ENCODE peak calls at places on chromosomes 3 and 15, in five cellular contexts. Q, N, D, A and S are unnamed samples.

GRCh38 chr15:66789029-66790025 is 87.3 kb downstream of the SMAD6 start:
- DNase-seq in Q (no peak), N (no peak), D (peak), A (no peak), S (no peak)

GRCh38 chr3:191085091-191085490 is 114.0 kb upstream of the OSTN start:
- DNase-seq in Q (no peak), N (no peak), D (no peak), A (no peak), S (no peak)

GRCh38 chr3:122092460-122093165 is 37.5 kb downstream of the CD86 start:
- DNase-seq in Q (no peak), N (peak), D (peak), A (no peak), S (no peak)

GRCh38 chr3:17852217-17852616 is 109.8 kb upstream of the TBC1D5 start:
- DNase-seq in Q (no peak), N (no peak), D (no peak), A (no peak), S (no peak)

GRCh38 chr3:143507735-143508580 is 340.3 kb downstream of the SLC9A9 start:
- DNase-seq in Q (no peak), N (no peak), D (no peak), A (no peak), S (no peak)

GRCh38 chr15:85493258-85493657 is 112.9 kb downstream of the AKAP13 start:
- DNase-seq in Q (no peak), N (no peak), D (no peak), A (no peak), S (no peak)

GRCh38 chr3:66673305-66673704 is 172.5 kb upstream of the LRIG1 start:
- DNase-seq in Q (no peak), N (no peak), D (no peak), A (no peak), S (no peak)

GRCh38 chr3:126050050-126050392 is 33.9 kb downstream of the SLC41A3 start:
- DNase-seq in Q (no peak), N (no peak), D (no peak), A (no peak), S (no peak)

GRCh38 chr3:156161172-156161571 is 40.8 kb downstream of the KCNAB1 start:
- DNase-seq in Q (no peak), N (no peak), D (no peak), A (no peak), S (no peak)

GRCh38 chr15:82159922-82160321 is 102.6 kb downstream of the EFL1 start:
- DNase-seq in Q (no peak), N (no peak), D (peak), A (no peak), S (peak)

GRCh38 chr3:105707009-105707408 is 161.8 kb downstream of the CBLB start:
- DNase-seq in Q (no peak), N (no peak), D (no peak), A (no peak), S (no peak)

GRCh38 chr3:180548050-180548449 is 53.9 kb upstream of the TTC14 start:
- DNase-seq in Q (no peak), N (no peak), D (no peak), A (no peak), S (no peak)

GRCh38 chr15:39594764-39595620 is 14.1 kb downstream of the THBS1 start:
- DNase-seq in Q (no peak), N (no peak), D (no peak), A (no peak), S (no peak)

GRCh38 chr3:12752803-12753202 is 6.3 kb downstream of the TMEM40 start:
- DNase-seq in Q (no peak), N (no peak), D (no peak), A (no peak), S (no peak)

GRCh38 chr3:109071349-109072142 is 46.4 kb downstream of the MORC1 start:
- DNase-seq in Q (no peak), N (no peak), D (no peak), A (no peak), S (peak)

GRCh38 chr3:53545365-53546031 is 51.1 kb downstream of the CACNA1D start:
- DNase-seq in Q (no peak), N (no peak), D (no peak), A (no peak), S (no peak)

GRCh38 chr3:31724681-31725080 is 192.0 kb downstream of the STT3B start:
- DNase-seq in Q (no peak), N (no peak), D (no peak), A (no peak), S (no peak)

GRCh38 chr15:29182590-29182989 is 87.0 kb downstream of the NSMCE3 start:
- DNase-seq in Q (no peak), N (no peak), D (no peak), A (no peak), S (no peak)

GRCh38 chr3:45700570-45701073 is 11.4 kb downstream of the SACM1L start:
- DNase-seq in Q (no peak), N (no peak), D (no peak), A (no peak), S (no peak)

GRCh38 chr3:45704544-45704943 is 15.3 kb downstream of the SACM1L start:
- DNase-seq in Q (no peak), N (no peak), D (no peak), A (no peak), S (no peak)

GRCh38 chr3:45706133-45706808 is 17.1 kb downstream of the SACM1L start:
- DNase-seq in Q (no peak), N (no peak), D (no peak), A (no peak), S (no peak)

GRCh38 chr3:45701167-45701867 is 12.1 kb downstream of the SACM1L start:
- DNase-seq in Q (no peak), N (no peak), D (no peak), A (no peak), S (no peak)
- H3K4me3 ChIP-seq in Q (no peak), N (no peak), D (no peak), A (no peak), S (no peak)

GRCh38 chr15:31350771-31351170 is 24.1 kb downstream of the KLF13 start:
- DNase-seq in Q (no peak), N (no peak), D (no peak), A (no peak), S (no peak)

GRCh38 chr15:31352911-31353811 is 26.5 kb downstream of the KLF13 start:
- DNase-seq in Q (peak), N (peak), D (peak), A (peak), S (no peak)

GRCh38 chr15:31352283-31352880 is 25.7 kb downstream of the KLF13 start:
- DNase-seq in Q (no peak), N (peak), D (peak), A (no peak), S (no peak)

GRCh38 chr15:31357148-31357547 is 30.5 kb downstream of the KLF13 start:
- DNase-seq in Q (no peak), N (no peak), D (no peak), A (no peak), S (no peak)

GRCh38 chr15:31353931-31354330 is 27.3 kb downstream of the KLF13 start:
- DNase-seq in Q (peak), N (peak), D (no peak), A (no peak), S (no peak)
- H3K4me3 ChIP-seq in Q (peak), N (peak), D (no peak), A (peak), S (no peak)

DNA sequence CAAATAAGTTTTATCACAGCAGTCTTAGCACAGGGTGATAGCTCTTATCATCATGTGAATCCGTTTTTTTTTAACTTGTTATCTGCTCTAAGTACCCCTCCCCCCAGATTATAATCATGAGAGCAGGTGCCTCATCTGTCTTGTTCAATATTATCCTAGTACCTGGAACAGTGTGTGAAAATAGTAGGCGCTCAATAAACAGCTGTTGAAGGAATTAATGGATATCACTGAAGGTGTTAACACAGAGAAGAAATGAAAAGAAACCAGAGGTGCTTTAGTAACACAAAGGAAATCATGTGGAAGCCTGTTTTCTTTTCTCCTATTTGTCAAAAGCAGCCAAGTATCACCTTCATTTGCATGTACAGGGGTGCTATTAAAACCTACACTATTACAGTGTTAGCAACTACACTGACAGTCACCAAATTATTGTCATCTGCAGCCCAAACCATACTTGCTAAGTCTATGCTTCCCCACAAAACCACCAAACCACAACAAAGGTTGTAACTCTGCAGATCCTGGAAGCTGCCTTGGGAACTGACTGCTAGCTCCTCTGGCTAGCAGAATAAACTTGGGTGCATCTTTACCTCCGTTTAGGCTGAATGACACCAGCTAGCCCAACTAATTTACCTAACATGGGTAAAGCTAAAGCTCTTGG is 2.9 kb downstream of the XPC start:
- DNase-seq in Q (no peak), N (no peak), D (no peak), A (peak), S (no peak)
- H3K4me3 ChIP-seq in Q (no peak), N (no peak), D (no peak), A (peak), S (no peak)

DNA sequence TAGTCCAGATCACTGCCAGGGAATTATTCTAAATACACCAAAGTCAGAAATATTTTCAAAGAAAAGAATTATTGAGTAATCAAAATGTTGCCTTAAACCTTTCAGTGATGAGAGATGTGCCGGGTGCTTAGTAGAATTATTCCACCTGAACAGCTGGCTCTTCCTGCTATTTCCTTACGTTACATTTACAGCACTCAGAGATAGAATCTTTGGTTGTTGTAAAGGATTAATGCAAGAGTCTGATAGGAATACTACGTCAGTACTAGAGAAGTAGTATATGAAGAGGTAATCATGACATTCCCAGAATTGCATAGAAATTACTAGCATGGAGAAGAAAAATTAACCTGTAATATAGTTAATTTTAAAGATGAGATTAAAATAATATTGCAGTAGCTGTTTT is 50.9 kb upstream of the ZDHHC23 start:
- DNase-seq in Q (no peak), N (no peak), D (no peak), A (no peak), S (no peak)
- H3K4me3 ChIP-seq in Q (no peak), N (no peak), D (no peak), A (no peak), S (peak)

GRCh38 chr3:21750831-21751391 is at the start of gene ZNF385D:
- DNase-seq in Q (peak), N (peak), D (peak), A (no peak), S (peak)
- H3K4me3 ChIP-seq in Q (peak), N (peak), D (no peak), A (no peak), S (peak)

DNA sequence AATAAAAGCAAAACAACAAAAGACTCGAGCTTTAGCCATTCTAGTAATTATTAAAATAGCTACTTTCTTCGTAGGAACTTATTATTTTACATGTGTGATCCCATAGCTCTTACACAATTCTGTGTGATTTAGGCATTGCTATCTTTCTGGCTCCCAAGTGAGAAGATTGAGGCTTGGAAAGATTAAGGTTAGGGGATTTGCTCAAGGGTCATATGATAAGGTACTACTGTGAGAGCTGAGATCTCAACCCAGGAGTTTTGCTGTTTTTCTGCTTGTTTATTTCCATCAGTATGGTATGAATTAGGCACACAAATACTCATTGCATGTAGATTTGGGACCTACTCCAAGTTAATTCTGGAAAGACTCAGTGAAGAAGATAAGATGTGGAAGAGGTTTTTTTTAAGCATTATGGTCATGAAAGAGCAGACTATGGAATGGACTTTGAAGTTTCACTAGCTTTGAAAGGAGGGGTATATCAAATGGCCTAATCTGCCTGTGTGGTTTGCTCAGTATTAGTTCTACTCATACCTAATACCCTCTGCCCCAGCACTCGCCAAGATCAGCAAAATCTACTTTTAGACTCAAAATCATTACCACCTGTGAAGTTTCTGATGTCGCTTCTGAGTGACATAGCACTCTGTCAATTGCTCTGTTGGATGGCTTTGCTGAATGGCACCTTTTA is 12.4 kb downstream of the MBNL1 start:
- DNase-seq in Q (no peak), N (no peak), D (no peak), A (no peak), S (no peak)
- H3K4me3 ChIP-seq in Q (peak), N (no peak), D (no peak), A (peak), S (no peak)

DNA sequence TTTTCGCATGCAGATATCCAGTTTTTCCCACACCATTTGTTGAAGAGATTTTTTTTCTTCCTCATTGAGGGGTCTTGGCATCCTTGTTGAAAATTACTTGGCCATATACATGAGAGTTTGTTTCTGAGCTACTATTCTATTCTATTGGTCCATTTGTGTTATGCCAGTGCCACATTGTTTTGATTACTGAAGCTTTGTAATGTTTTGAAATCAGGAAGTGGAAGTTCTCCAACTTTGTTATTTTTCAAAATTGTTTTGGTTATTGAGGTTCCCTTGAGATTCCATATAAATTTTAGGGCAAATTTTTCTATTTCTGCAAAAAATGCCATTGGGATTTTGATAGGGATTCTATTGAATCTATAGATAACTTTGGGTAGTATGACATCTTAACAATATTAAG is 130.3 kb upstream of the PFN2 start:
- DNase-seq in Q (no peak), N (no peak), D (no peak), A (no peak), S (no peak)
- H3K4me3 ChIP-seq in Q (no peak), N (no peak), D (no peak), A (no peak), S (no peak)